ENCODE peak calls at places on chromosomes 12 and 14, in eight cellular contexts. B is WERI-Rb-1, O is upper lobe of right lung, R is brain microvascular endothelial cell, A is tibial artery, T is stomach, E is HCT116, S is suprapubic skin. F is an unnamed sample.

GRCh38 chr14:49940805-49941421 is 48.0 kb downstream of the ARF6 start:
- DNase-seq in B (no peak), S (no peak), O (no peak), A (no peak), R (no peak), T (no peak), E (no peak), F (peak; percentile 45)

GRCh38 chr12:82627799-82628198 is 58.9 kb upstream of the TMTC2 start:
- DNase-seq in T (no peak), O (no peak), S (no peak), A (no peak), B (no peak), R (peak; percentile 34), E (peak; percentile 26), F (no peak)

GRCh38 chr14:105021656-105022275 is 883 bp upstream of the CDCA4 start:
- DNase-seq in E (peak; percentile 57), B (peak; percentile 85), O (peak; percentile 75), S (peak; percentile 71), T (peak; percentile 29), R (no peak), A (no peak), F (no peak)

GRCh38 chr12:65838330-65838976 is 14.2 kb downstream of the HMGA2 start:
- DNase-seq in T (no peak), B (no peak), E (no peak), A (no peak), O (no peak), S (no peak), R (no peak), F (no peak)

GRCh38 chr12:124993568-124994434 is at the start of gene BRI3BP:
- DNase-seq in B (peak; percentile 72), S (no peak), A (peak; percentile 33), T (peak; percentile 75), E (no peak), O (peak; percentile 84), R (peak; percentile 25), F (no peak)

GRCh38 chr12:1920971-1921370 is 2.5 kb upstream of the CACNA2D4 start:
- DNase-seq in T (peak; percentile 31), O (peak; percentile 73), B (no peak), S (peak; percentile 62), A (no peak), R (no peak), E (no peak), F (no peak)

GRCh38 chr14:42090122-42090521 is 483.4 kb downstream of the LRFN5 start:
- DNase-seq in R (no peak), S (no peak), O (no peak), E (no peak), T (no peak), B (no peak), A (no peak), F (no peak)

GRCh38 chr14:36976571-36977023 is 195.8 kb downstream of the SLC25A21 start:
- DNase-seq in T (peak; percentile 30), S (no peak), E (no peak), B (no peak), O (no peak), R (peak; percentile 25), A (no peak), F (no peak)

GRCh38 chr12:80553316-80553715 is 109.3 kb downstream of the PTPRQ start:
- DNase-seq in O (no peak), B (no peak), R (peak; percentile 81), S (no peak), E (peak; percentile 61), T (no peak), A (no peak), F (peak; percentile 73)

GRCh38 chr14:92450351-92451070 is 63.1 kb upstream of the RIN3 start:
- DNase-seq in O (no peak), B (no peak), E (no peak), S (no peak), R (no peak), A (no peak), T (no peak), F (no peak)

GRCh38 chr12:46964496-46965098 is 114.8 kb upstream of the PCED1B start:
- DNase-seq in O (no peak), B (peak; percentile 19), E (no peak), S (no peak), A (no peak), T (no peak), R (peak; percentile 47), F (no peak)

DNA sequence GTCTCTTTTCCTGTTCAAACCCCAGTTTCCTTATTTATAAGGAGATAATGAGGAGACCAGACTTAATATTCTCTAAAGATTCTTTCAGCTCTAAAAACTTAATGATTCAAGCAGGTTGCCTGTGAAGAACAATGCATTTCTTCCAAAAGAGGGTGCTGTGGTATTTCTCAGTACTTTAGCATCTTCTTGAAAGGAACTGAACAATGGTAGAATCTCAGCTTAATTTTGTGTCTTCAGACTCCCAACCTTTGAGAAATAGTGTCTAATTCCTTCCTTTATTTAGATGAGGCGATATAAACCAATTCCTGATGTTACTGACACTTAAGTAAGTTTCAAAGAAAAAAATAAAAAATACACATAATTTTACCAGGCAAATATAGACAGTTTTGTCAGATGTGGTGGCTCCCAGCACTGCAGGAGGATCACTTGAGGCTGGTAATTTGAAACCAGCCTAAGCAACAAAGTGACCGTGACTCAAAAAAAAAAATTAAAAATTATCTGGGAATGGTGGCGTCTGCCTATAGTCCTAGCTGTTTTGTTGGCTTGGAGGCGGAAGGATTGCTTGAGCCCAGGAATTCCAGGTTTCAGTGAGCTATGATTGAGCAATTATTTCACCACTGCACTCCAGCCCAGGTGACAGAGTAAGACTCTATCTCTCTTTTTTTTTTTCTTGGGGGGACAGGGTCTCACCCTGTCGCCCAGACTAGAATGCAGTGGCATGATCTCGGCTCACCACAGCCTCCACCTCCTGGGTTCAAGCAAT is 76.9 kb upstream of the PSMA6 start:
- DNase-seq in S (no peak), A (no peak), R (peak; percentile 32), E (peak; percentile 38), O (no peak), T (no peak), B (no peak), F (peak; percentile 29)
- TF ChIP-seq CTCF in S (no peak), A (peak; percentile 52), R (peak; percentile 43), E (peak; percentile 66), O (peak; percentile 57), T (no peak), B (no peak), F (peak; percentile 45)

GRCh38 chr12:52029686-52030085 is 21.6 kb upstream of the NR4A1 start:
- DNase-seq in A (no peak), B (peak; percentile 84), E (no peak), S (no peak), T (peak; percentile 37), R (peak; percentile 78), O (no peak), F (no peak)

GRCh38 chr12:52032797-52033505 is 18.3 kb upstream of the NR4A1 start:
- DNase-seq in E (peak; percentile 89), S (peak; percentile 99), B (peak; percentile 97), R (peak; percentile 97), O (peak; percentile 98), T (peak; percentile 98), A (peak; percentile 99), F (peak; percentile 87)

GRCh38 chr12:52035926-52036325 is 15.3 kb upstream of the NR4A1 start:
- DNase-seq in O (no peak), A (no peak), T (no peak), E (no peak), R (no peak), S (no peak), B (no peak), F (no peak)

GRCh38 chr12:52033506-52034258 is 17.6 kb upstream of the NR4A1 start:
- DNase-seq in A (no peak), E (no peak), S (no peak), B (no peak), T (no peak), R (no peak), O (no peak), F (no peak)

DNA sequence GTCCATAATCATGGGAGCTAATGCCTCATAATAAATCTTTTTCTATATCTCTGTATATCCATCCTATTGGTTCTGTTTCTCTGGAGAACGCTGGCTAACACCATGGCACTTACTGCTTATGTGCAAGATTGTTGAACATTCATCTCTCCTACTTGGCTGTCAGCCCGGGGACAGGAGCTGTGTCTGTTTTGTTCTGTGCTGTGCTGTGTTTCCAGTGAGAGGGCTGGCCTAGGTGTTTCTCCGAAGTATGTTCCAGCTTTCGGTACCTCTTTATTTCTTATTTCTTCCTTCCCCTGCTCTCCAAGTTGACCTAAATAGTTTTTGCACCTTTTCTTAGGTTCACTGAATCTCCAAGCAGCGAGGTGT is 18.8 kb upstream of the NR4A1 start:
- DNase-seq in E (no peak), B (no peak), S (peak; percentile 89), A (peak; percentile 93), T (peak; percentile 78), O (no peak), R (peak; percentile 79), F (no peak)
- H3K4me3 ChIP-seq in E (peak overlapping the region; percentile 29), B (peak overlapping the region; percentile 54), S (peak overlapping the region; percentile 38), A (peak overlapping the region; percentile 43), T (peak overlapping the region; percentile 34), O (peak overlapping the region; percentile 45), R (peak overlapping the region; percentile 41), F (peak overlapping the region; percentile 42)

GRCh38 chr12:107568718-107569117 is 116.9 kb upstream of the PWP1 start:
- DNase-seq in R (no peak), A (no peak), E (no peak), O (no peak), S (no peak), T (no peak), B (no peak), F (no peak)

GRCh38 chr12:107565551-107565950 is 120.0 kb upstream of the PWP1 start:
- DNase-seq in T (no peak), A (no peak), R (no peak), B (no peak), E (no peak), O (no peak), S (no peak), F (no peak)

GRCh38 chr12:107567871-107568619 is 117.6 kb upstream of the PWP1 start:
- DNase-seq in O (no peak), E (no peak), B (no peak), S (no peak), R (no peak), A (no peak), T (no peak), F (no peak)

GRCh38 chr12:107560906-107561285 is 124.7 kb upstream of the PWP1 start:
- DNase-seq in R (no peak), B (no peak), T (no peak), A (no peak), S (no peak), O (no peak), E (no peak), F (no peak)

GRCh38 chr12:107564946-107565345 is 120.7 kb upstream of the PWP1 start:
- DNase-seq in A (no peak), S (no peak), O (no peak), B (peak; percentile 52), T (no peak), E (peak; percentile 7), R (peak; percentile 27), F (no peak)
- TF ChIP-seq CTCF in A (no peak), S (no peak), O (peak; percentile 25), B (peak; percentile 94), T (no peak), E (peak; percentile 40), R (peak; percentile 67), F (peak; percentile 38)

DNA sequence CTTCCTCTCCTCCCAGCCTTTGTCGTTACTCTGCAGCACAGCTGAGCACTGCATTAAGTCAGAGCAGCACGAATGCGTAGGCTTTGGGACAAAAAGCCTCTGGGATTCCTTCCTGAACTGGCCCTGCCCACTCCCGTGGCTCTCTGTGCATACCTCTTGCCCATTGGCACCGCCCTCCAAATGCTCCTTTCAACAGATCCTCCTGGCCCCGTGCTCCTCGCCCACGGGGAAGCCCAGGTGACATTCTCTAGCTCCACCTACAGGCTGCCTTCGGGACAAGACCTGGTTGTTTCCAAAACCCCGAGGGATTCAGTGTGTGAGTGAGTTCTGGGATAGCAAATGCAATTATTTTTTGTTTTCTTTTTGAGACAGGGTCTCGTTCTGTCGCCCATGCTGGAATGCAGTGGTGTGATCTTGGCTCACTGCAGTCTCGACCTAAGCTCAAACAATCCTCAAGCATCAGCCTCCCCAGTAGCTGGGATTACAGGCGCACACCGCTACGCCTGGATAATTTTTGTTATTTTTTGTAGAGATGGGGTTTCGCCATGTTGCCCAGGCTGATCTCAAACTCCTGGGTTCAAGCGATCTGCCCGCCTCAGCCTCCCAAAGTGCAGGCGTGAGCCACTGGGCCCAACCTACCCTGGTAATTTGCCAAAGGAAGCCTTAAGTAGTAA is 17.9 kb upstream of the TDRD9 start:
- DNase-seq in T (peak; percentile 94), B (peak; percentile 81), O (peak; percentile 93), S (peak; percentile 85), R (peak; percentile 46), E (peak; percentile 86), A (peak; percentile 55), F (peak; percentile 3)
- H3K4me3 ChIP-seq in T (no peak overlapping the region), B (no peak overlapping the region), O (no peak overlapping the region), S (no peak overlapping the region), R (peak overlapping the region; percentile 9), E (no peak overlapping the region), A (no peak overlapping the region), F (no peak overlapping the region)